ENCODE peak calls at places on chromosomes 6 and 20, in seven cellular contexts. N is A549, I is left lung, J is brain microvascular endothelial cell, O is kidney, Y is ascending aorta, U is hepatocyte. D is an unnamed sample.

GRCh38 chr6:161890959-161891358 is 617.1 kb upstream of the AGPAT4 start:
- DNase-seq in N (no peak), I (no peak), J (no peak), O (no peak), Y (no peak), U (peak), D (no peak)

GRCh38 chr6:51654647-51655046 is 432.8 kb downstream of the PKHD1 start:
- DNase-seq in N (no peak), I (no peak), J (no peak), O (no peak), Y (no peak), U (no peak), D (no peak)

GRCh38 chr6:10643214-10643641 is 51.2 kb downstream of the C6orf52 start:
- DNase-seq in N (no peak), I (no peak), J (no peak), O (no peak), Y (no peak), U (no peak), D (no peak)

GRCh38 chr20:327946-328563 is 2.7 kb downstream of the SOX12 start:
- DNase-seq in N (no peak), I (no peak), J (no peak), O (no peak), Y (no peak), U (peak), D (no peak)

GRCh38 chr6:129112591-129112990 is 229.7 kb downstream of the LAMA2 start:
- DNase-seq in N (no peak), I (no peak), J (no peak), O (no peak), Y (no peak), U (no peak), D (no peak)

GRCh38 chr6:12529364-12530019 is 187.1 kb upstream of the PHACTR1 start:
- DNase-seq in N (no peak), I (no peak), J (no peak), O (no peak), Y (no peak), U (no peak), D (no peak)

GRCh38 chr20:2845607-2846006 is 5.1 kb downstream of the VPS16 start:
- DNase-seq in N (no peak), I (no peak), J (no peak), O (no peak), Y (no peak), U (no peak), D (peak)

GRCh38 chr6:71476371-71476770 is 187.8 kb downstream of the OGFRL1 start:
- DNase-seq in N (no peak), I (no peak), J (no peak), O (no peak), Y (no peak), U (no peak), D (no peak)

GRCh38 chr6:80366721-80367120 is 260.2 kb downstream of the BCKDHB start:
- DNase-seq in N (no peak), I (no peak), J (peak), O (no peak), Y (no peak), U (peak), D (no peak)

GRCh38 chr6:131629656-131630055 is 1.6 kb upstream of the MED23 start:
- DNase-seq in N (no peak), I (no peak), J (no peak), O (no peak), Y (no peak), U (no peak), D (no peak)

GRCh38 chr6:165186041-165186440 is 123.4 kb downstream of the C6orf118 start:
- DNase-seq in N (no peak), I (no peak), J (no peak), O (no peak), Y (no peak), U (no peak), D (no peak)

GRCh38 chr6:105851181-105851580 is 235.0 kb upstream of the PRDM1 start:
- DNase-seq in N (no peak), I (peak), J (no peak), O (no peak), Y (no peak), U (no peak), D (no peak)

GRCh38 chr6:15893556-15894253 is 230.9 kb upstream of the DTNBP1 start:
- DNase-seq in N (no peak), I (no peak), J (peak), O (no peak), Y (no peak), U (peak), D (no peak)

GRCh38 chr6:50264995-50265571 is 215.4 kb upstream of the DEFB112 start:
- DNase-seq in N (no peak), I (no peak), J (peak), O (no peak), Y (no peak), U (peak), D (no peak)

GRCh38 chr20:59007758-59008511 is 881 bp upstream of the CTSZ start:
- DNase-seq in N (no peak), I (peak), J (no peak), O (peak), Y (peak), U (no peak), D (no peak)

GRCh38 chr6:11912420-11912819 is 99.7 kb upstream of the HIVEP1 start:
- DNase-seq in N (no peak), I (no peak), J (no peak), O (no peak), Y (no peak), U (no peak), D (no peak)

GRCh38 chr6:33885121-33886057 is 81.6 kb upstream of the MLN start:
- DNase-seq in N (peak), I (peak), J (peak), O (peak), Y (no peak), U (peak), D (no peak)

GRCh38 chr6:71197770-71198169 is 90.8 kb upstream of the OGFRL1 start:
- DNase-seq in N (no peak), I (no peak), J (peak), O (no peak), Y (no peak), U (no peak), D (no peak)

GRCh38 chr20:53857723-53858236 is 212.6 kb downstream of the BCAS1 start:
- DNase-seq in N (no peak), I (no peak), J (no peak), O (no peak), Y (no peak), U (no peak), D (no peak)

GRCh38 chr6:148835920-148836441 is 89.2 kb downstream of the UST start:
- DNase-seq in N (no peak), I (no peak), J (peak), O (no peak), Y (no peak), U (peak), D (no peak)

GRCh38 chr20:57380081-57380750 is 11.0 kb upstream of the RBM38 start:
- DNase-seq in N (no peak), I (peak), J (no peak), O (peak), Y (no peak), U (no peak), D (peak)

GRCh38 chr6:139161169-139161568 is 26.3 kb downstream of the HECA start:
- DNase-seq in N (no peak), I (no peak), J (no peak), O (no peak), Y (no peak), U (no peak), D (no peak)

GRCh38 chr6:119423996-119424395 is 74.4 kb upstream of the MAN1A1 start:
- DNase-seq in N (no peak), I (no peak), J (no peak), O (no peak), Y (no peak), U (no peak), D (no peak)

GRCh38 chr6:122569372-122569771 is 40.8 kb upstream of the PKIB start:
- DNase-seq in N (no peak), I (no peak), J (no peak), O (no peak), Y (no peak), U (no peak), D (no peak)

GRCh38 chr6:144744720-144745119 is 459.6 kb downstream of the UTRN start:
- DNase-seq in N (no peak), I (no peak), J (no peak), O (no peak), Y (no peak), U (peak), D (no peak)

GRCh38 chr6:16334671-16335070 is 96.3 kb downstream of the GMPR start:
- DNase-seq in N (peak), I (no peak), J (peak), O (no peak), Y (peak), U (peak), D (no peak)

GRCh38 chr20:6185268-6185667 is 62.4 kb upstream of the FERMT1 start:
- DNase-seq in N (no peak), I (no peak), J (no peak), O (no peak), Y (no peak), U (peak), D (no peak)
- TF ChIP-seq CTCF in N (no peak), I (no peak), J (peak), O (peak), Y (no peak), U (peak), D (no peak)

GRCh38 chr6:44216677-44217331 is at the start of gene MYMX:
- DNase-seq in N (no peak), I (no peak), J (no peak), O (peak), Y (peak), U (no peak), D (no peak)

GRCh38 chr6:44219815-44220784 is 3.3 kb upstream of the SLC29A1 start:
- DNase-seq in N (no peak), I (no peak), J (no peak), O (peak), Y (no peak), U (no peak), D (no peak)

GRCh38 chr6:44219053-44219814 is 2.5 kb downstream of the MYMX start:
- DNase-seq in N (peak), I (peak), J (no peak), O (peak), Y (peak), U (peak), D (peak)

GRCh38 chr6:44214307-44214706 is 2.4 kb upstream of the MYMX start:
- DNase-seq in N (no peak), I (no peak), J (no peak), O (no peak), Y (no peak), U (no peak), D (no peak)

GRCh38 chr6:44217332-44218143 is 812 bp downstream of the MYMX start:
- DNase-seq in N (no peak), I (no peak), J (peak), O (peak), Y (peak), U (no peak), D (peak)
- H3K4me3 ChIP-seq in N (no peak), I (no peak), J (no peak), O (no peak), Y (no peak), U (no peak), D (peak)

DNA sequence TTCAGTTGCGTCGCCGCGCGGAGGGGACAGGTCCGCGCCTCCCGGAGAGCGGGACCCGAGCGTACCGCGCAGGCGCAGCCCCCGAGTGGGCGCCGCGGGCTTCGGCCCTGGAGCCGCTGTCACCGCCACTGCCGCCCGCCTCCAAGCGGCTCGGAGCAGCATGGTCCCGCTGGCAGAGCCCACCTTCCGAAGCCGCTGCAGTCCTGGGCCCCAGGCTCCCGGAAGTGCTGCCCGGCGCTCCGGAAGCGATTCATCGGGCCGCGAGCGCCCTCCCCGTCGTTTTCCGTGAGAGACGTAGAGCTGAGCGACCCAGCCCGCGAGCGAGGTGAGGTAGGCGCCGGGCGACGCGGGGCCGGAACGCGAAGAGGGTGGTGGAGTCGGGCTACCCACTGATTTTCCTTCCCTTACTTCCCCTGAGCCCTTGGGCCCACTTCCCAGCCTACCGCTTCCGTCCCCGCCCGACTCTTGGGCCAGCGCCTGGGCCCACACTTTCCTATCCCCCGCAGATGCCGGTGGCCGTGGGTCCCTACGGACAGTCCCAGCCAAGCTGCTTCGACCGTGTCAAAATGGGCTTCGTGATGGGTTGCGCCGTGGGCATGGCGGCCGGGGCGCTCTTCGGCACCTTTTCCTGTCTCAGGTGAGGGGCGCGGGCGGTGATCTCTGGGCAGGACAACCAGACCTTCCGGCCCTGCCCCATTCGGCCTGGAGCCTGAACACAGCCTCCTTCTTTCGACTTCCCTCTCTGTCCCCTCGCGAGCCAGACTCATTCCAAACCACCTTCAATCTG is at the start of the genes NFS1 and ROMO1:
- DNase-seq in N (peak), I (peak), J (peak), O (peak), Y (peak), U (peak), D (peak)
- TF ChIP-seq CTCF in N (peak), I (no peak), J (peak), O (peak), Y (peak), U (peak), D (no peak)

DNA sequence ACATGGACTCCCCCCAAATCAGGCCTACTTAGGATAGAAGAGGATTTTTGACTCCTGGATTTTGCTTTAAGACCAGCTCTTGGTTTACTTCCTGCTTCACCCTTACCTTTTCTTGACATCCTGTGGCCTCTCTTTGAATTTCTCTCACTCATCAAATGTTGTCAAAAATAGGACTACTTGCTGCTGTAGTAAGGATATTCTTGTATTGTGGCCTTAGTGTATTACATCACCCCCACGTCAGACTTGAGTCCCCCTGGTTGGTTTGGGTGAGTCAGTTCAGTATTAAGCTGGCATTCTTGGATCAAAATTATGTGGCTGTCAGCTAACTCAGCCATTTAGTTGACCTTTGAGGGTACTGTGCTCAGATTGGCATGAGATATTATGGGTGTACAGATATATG is 1.1 kb downstream of the TPX2 start:
- DNase-seq in N (no peak), I (no peak), J (peak), O (no peak), Y (no peak), U (no peak), D (no peak)
- H3K4me3 ChIP-seq in N (peak), I (peak), J (peak), O (no peak), Y (no peak), U (peak), D (no peak)

GRCh38 chr6:135411339-135411738 is 86.2 kb downstream of the AHI1 start:
- DNase-seq in N (no peak), I (no peak), J (no peak), O (no peak), Y (no peak), U (no peak), D (no peak)
- TF ChIP-seq CTCF in N (no peak), I (no peak), J (peak), O (no peak), Y (no peak), U (peak), D (no peak)

D was measured in coronary artery.